ENCODE peak calls at places on chromosomes 16 and 17, in eight cellular contexts. R is activated CD8-positive, alpha-beta memory T cell treated with anti-CD3 and anti-CD28 coated beads for 48 hours; C is ovary; V is COR-L47; Q is SK-N-DZ; E is EL; M is stimulated activated naive B cell treated with anti-CD40 and anti-IgM and Interleukin-4, amounts not matched to agents 10 μg/mL and 1 μg/mL and 100 μg/mL, for 72 hours; K is type B pancreatic cell. T is an unnamed sample.

GRCh38 chr17:55144518-55144917 is 120.2 kb upstream of the HLF start:
- DNase-seq in R (no peak), C (no peak), V (no peak), Q (peak; percentile 65), E (no peak), M (no peak), K (no peak), T (no peak)

GRCh38 chr16:66154801-66155200 is 211.7 kb upstream of the CDH5 start:
- DNase-seq in R (no peak), C (no peak), V (no peak), Q (no peak), E (no peak), M (no peak), K (no peak), T (no peak)

GRCh38 chr17:45087496-45087975 is 26.4 kb downstream of the NMT1 start:
- DNase-seq in R (no peak), C (no peak), V (no peak), Q (no peak), E (no peak), M (no peak), K (no peak), T (no peak)

GRCh38 chr17:52170963-52171572 is 12.6 kb upstream of the CA10 start:
- DNase-seq in R (no peak), C (no peak), V (peak; percentile 11), Q (peak; percentile 38), E (peak; percentile 7), M (no peak), K (no peak), T (no peak)

GRCh38 chr17:82223517-82223916 is 5.3 kb upstream of the SLC16A3 start:
- DNase-seq in R (no peak), C (no peak), V (no peak), Q (no peak), E (no peak), M (no peak), K (no peak), T (no peak)

GRCh38 chr17:8687732-8688131 is 56.9 kb downstream of the CCDC42 start:
- DNase-seq in R (no peak), C (no peak), V (no peak), Q (no peak), E (no peak), M (no peak), K (no peak), T (no peak)

GRCh38 chr17:51668155-51668962 is 408.0 kb downstream of the UTP18 start:
- DNase-seq in R (no peak), C (no peak), V (no peak), Q (no peak), E (no peak), M (no peak), K (no peak), T (no peak)

GRCh38 chr17:73710095-73710592 is 65.9 kb upstream of the SDK2 start:
- DNase-seq in R (peak; percentile 47), C (no peak), V (peak; percentile 13), Q (peak; percentile 68), E (no peak), M (peak; percentile 42), K (peak; percentile 78), T (no peak)

GRCh38 chr17:68903294-68903693 is 51.9 kb downstream of the ABCA8 start:
- DNase-seq in R (no peak), C (no peak), V (no peak), Q (no peak), E (no peak), M (no peak), K (no peak), T (no peak)

GRCh38 chr16:4114257-4115208 is 1.7 kb downstream of the ADCY9 start:
- DNase-seq in R (no peak), C (peak; percentile 44), V (no peak), Q (no peak), E (no peak), M (no peak), K (no peak), T (no peak)

GRCh38 chr17:77316191-77316641 is 175.4 kb downstream of the SEC14L1 start:
- DNase-seq in R (no peak), C (peak; percentile 82), V (no peak), Q (no peak), E (peak; percentile 51), M (no peak), K (no peak), T (no peak)

GRCh38 chr16:69311533-69312388 is 611 bp downstream of the VPS4A start:
- DNase-seq in R (peak; percentile 32), C (peak; percentile 49), V (peak; percentile 6), Q (peak; percentile 56), E (peak; percentile 42), M (peak; percentile 9), K (no peak), T (no peak)

GRCh38 chr17:79801156-79802038 is 4.5 kb upstream of the CBX8 start:
- DNase-seq in R (no peak), C (no peak), V (peak; percentile 62), Q (no peak), E (no peak), M (no peak), K (no peak), T (no peak)